ENCODE peak calls at places on chromosomes 11 and 22, in eight cellular contexts. U, B, N, D, O, W, M and V are unnamed samples.

GRCh38 chr11:82874646-82875523 is 25.3 kb downstream of the PRCP start:
- DNase-seq in M (no peak), N (no peak), B (no peak), U (no peak), O (no peak), D (no peak), W (no peak), V (no peak)

GRCh38 chr11:2899080-2899783 is 13.7 kb upstream of the CDKN1C start:
- DNase-seq in N (no peak), U (no peak), B (no peak), D (no peak), O (no peak), M (peak), W (no peak), V (no peak)

GRCh38 chr11:121059605-121060004 is 35.7 kb downstream of the TBCEL start:
- DNase-seq in W (no peak), U (no peak), B (no peak), M (no peak), N (no peak), D (peak), O (no peak), V (no peak)

GRCh38 chr22:39927544-39927943 is 26.7 kb downstream of the GRAP2 start:
- DNase-seq in D (no peak), O (no peak), M (no peak), N (no peak), B (no peak), U (peak), W (no peak), V (no peak)

GRCh38 chr11:72598901-72599300 is 75.3 kb downstream of the PDE2A start:
- DNase-seq in U (no peak), W (no peak), M (peak), B (peak), D (no peak), O (no peak), N (peak), V (no peak)

GRCh38 chr11:44537679-44538078 is 27.8 kb upstream of the CD82 start:
- DNase-seq in U (no peak), N (no peak), D (peak), O (no peak), W (no peak), B (no peak), M (no peak), V (no peak)

GRCh38 chr11:34250732-34251639 is 106.8 kb downstream of the ABTB2 start:
- DNase-seq in D (peak), B (peak), U (peak), M (no peak), O (peak), N (no peak), W (peak), V (no peak)

GRCh38 chr11:108754901-108755625 is 90.2 kb downstream of the DDX10 start:
- DNase-seq in B (no peak), W (no peak), N (peak), M (peak), U (no peak), D (no peak), O (no peak), V (no peak)

GRCh38 chr11:86174101-86175046 is 70.2 kb upstream of the EED start:
- DNase-seq in M (peak), U (no peak), O (no peak), W (peak), B (no peak), D (no peak), N (peak), V (no peak)

GRCh38 chr11:86151188-86152005 is 82.5 kb upstream of the PICALM start:
- DNase-seq in O (no peak), B (peak), W (peak), D (no peak), U (no peak), N (peak), M (no peak), V (peak)

GRCh38 chr22:39150848-39151215 is 1.6 kb downstream of the CBX7 start:
- DNase-seq in D (no peak), O (no peak), M (no peak), W (no peak), B (no peak), U (no peak), N (no peak), V (no peak)

GRCh38 chr11:111403021-111403725 is 24.1 kb upstream of the POU2AF1 start:
- DNase-seq in B (no peak), D (no peak), M (no peak), O (no peak), N (no peak), W (no peak), U (no peak), V (no peak)

GRCh38 chr11:19430346-19431058 is 189.8 kb upstream of the E2F8 start:
- DNase-seq in U (no peak), O (no peak), B (no peak), M (no peak), W (no peak), N (no peak), D (no peak), V (no peak)